ENCODE peak calls at places on chromosomes 16 and 17, in nine cellular contexts. G, C, D, A, U, K, L, Z and M are unnamed samples.

GRCh38 chr16:77918792-77919707 is 103.3 kb upstream of the CLEC3A start:
- DNase-seq in D (no peak), C (no peak), G (no peak), U (no peak), K (no peak), L (no peak), A (no peak), Z (no peak), M (no peak)

GRCh38 chr16:72829846-72830620 is 217.9 kb downstream of the ZFHX3 start:
- DNase-seq in C (no peak), A (no peak), G (no peak), K (no peak), Z (no peak), D (no peak), L (no peak), U (no peak), M (no peak)

GRCh38 chr17:58200024-58200633 is 7.6 kb downstream of the EPX start:
- DNase-seq in U (peak), G (no peak), L (no peak), A (peak), C (no peak), Z (no peak), D (no peak), K (peak), M (no peak)

GRCh38 chr16:48965391-48965790 is 316.2 kb downstream of the CBLN1 start:
- DNase-seq in K (no peak), D (no peak), U (no peak), G (no peak), C (no peak), Z (no peak), A (peak), L (no peak), M (no peak)

GRCh38 chr17:29376667-29377268 is 13.4 kb upstream of the TAOK1 start:
- DNase-seq in U (peak), D (peak), L (peak), G (no peak), A (peak), Z (peak), K (no peak), C (no peak), M (no peak)

GRCh38 chr16:69482410-69482951 is 58.1 kb downstream of the CYB5B start:
- DNase-seq in G (no peak), C (peak), K (no peak), A (no peak), Z (peak), L (peak), U (peak), D (peak), M (no peak)

GRCh38 chr17:65064452-65065019 is 8.0 kb upstream of the GNA13 start:
- DNase-seq in G (peak), K (no peak), A (peak), L (no peak), U (no peak), Z (no peak), C (no peak), D (no peak), M (no peak)

GRCh38 chr16:68893710-68894705 is 50.7 kb downstream of the TANGO6 start:
- DNase-seq in K (no peak), C (no peak), A (peak), G (no peak), D (peak), L (no peak), U (no peak), Z (no peak), M (no peak)

GRCh38 chr17:77285594-77286390 is 145.0 kb downstream of the SEC14L1 start:
- DNase-seq in A (peak), L (peak), G (no peak), U (peak), K (no peak), D (peak), Z (peak), C (no peak), M (no peak)

GRCh38 chr16:66578596-66579531 is at the start of gene CMTM2:
- DNase-seq in L (no peak), C (no peak), K (no peak), U (no peak), D (no peak), Z (no peak), G (no peak), A (no peak), M (no peak)

GRCh38 chr16:31111881-31112466 is 3.8 kb downstream of the BCKDK start:
- DNase-seq in L (no peak), C (no peak), U (no peak), D (no peak), K (no peak), G (no peak), Z (no peak), A (no peak), M (no peak)

GRCh38 chr16:85480727-85481101 is 132.4 kb upstream of the GSE1 start:
- DNase-seq in U (no peak), D (no peak), C (no peak), Z (no peak), G (no peak), L (no peak), A (no peak), K (no peak), M (no peak)

GRCh38 chr17:70017941-70018340 is 57.1 kb upstream of the KCNJ16 start:
- DNase-seq in G (no peak), C (no peak), D (no peak), K (no peak), L (no peak), U (no peak), Z (no peak), A (no peak), M (no peak)

GRCh38 chr17:53924530-53925455 is 102.1 kb downstream of the KIF2B start:
- DNase-seq in Z (no peak), L (no peak), D (no peak), A (no peak), G (peak), U (peak), K (no peak), C (no peak), M (no peak)

GRCh38 chr17:46841561-46842379 is 9.6 kb upstream of the WNT9B start:
- DNase-seq in U (no peak), D (no peak), L (no peak), A (no peak), K (no peak), C (no peak), Z (no peak), G (no peak), M (no peak)

GRCh38 chr16:85622683-85623082 is 9.6 kb downstream of the GSE1 start:
- DNase-seq in A (peak), U (no peak), D (no peak), L (no peak), G (no peak), C (no peak), Z (no peak), K (no peak), M (no peak)

GRCh38 chr16:8258523-8258922 is 331.8 kb downstream of the TMEM114 start:
- DNase-seq in D (no peak), U (no peak), A (no peak), Z (no peak), L (no peak), K (no peak), C (no peak), G (no peak), M (no peak)

GRCh38 chr16:8254425-8254824 is 335.9 kb downstream of the TMEM114 start:
- DNase-seq in D (no peak), C (no peak), A (no peak), K (no peak), L (no peak), Z (no peak), G (no peak), U (no peak), M (no peak)

GRCh38 chr16:8253718-8254117 is 336.6 kb downstream of the TMEM114 start:
- DNase-seq in A (no peak), D (no peak), Z (no peak), G (no peak), L (no peak), C (no peak), K (no peak), U (no peak), M (no peak)

GRCh38 chr16:8260140-8260539 is 330.2 kb downstream of the TMEM114 start:
- DNase-seq in K (no peak), D (no peak), U (no peak), Z (no peak), L (no peak), C (no peak), G (no peak), A (no peak), M (no peak)

GRCh38 chr16:8257561-8257960 is 332.8 kb downstream of the TMEM114 start:
- DNase-seq in K (no peak), U (no peak), Z (no peak), C (no peak), A (no peak), D (no peak), G (no peak), L (no peak), M (no peak)
- TF ChIP-seq CTCF in K (no peak), U (no peak), Z (no peak), C (no peak), A (no peak), D (no peak), G (no peak), L (no peak), M (no peak)

DNA sequence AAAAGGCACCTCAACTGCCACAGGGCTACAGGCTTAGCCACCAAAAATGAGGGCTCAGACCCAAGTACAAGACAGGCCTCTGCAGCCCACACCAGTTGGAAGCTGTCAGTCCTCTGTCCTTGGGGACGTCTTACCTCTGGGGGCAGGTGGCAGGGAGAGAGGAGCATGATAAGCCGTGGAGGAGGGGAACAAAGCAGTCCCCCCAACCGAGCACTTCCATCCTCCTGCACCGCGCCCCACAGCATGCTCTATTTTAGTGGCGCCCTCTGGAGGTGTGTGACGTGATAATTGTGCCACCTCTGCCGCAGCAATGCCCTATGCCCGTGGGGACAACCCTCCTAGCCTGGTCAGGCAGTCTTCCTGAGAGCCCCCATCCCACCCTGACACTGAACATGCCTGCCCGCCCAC is 13.6 kb downstream of the G6PC3 start:
- DNase-seq in C (no peak), G (no peak), D (no peak), A (no peak), L (no peak), Z (no peak), K (no peak), U (no peak), M (no peak)
- TF ChIP-seq CTCF in C (no peak), G (peak), D (no peak), A (peak), L (peak), Z (no peak), K (peak), U (peak), M (no peak)

DNA sequence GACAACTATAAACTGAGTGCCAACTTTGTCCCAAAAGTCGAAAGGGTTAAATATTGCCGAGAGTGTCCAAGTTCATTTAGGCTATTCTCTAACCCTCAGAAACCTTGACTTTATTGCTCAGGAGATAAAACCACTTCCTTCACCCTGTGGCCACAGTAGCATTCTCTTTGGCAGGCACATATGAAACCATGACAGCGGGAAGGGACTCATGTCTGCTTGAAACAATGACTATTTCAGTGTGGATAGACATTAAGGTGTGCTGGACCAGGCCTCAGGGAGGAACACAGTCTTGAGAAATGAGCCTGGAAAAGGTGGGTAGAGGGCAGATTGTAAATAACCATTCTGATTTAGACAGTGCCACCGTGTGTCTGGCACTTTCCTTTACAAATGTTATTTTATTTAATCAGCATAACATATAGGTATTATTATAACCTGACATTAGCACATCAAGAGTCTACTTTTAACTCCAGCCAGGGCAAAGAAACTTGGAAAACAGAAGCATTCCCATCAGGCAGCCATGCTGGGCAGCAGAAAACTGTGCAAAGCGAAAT is 212.6 kb upstream of the ELAC2 start:
- DNase-seq in C (no peak), L (no peak), Z (no peak), U (no peak), D (no peak), A (no peak), K (no peak), G (no peak), M (no peak)
- TF ChIP-seq CTCF in C (no peak), L (no peak), Z (no peak), U (no peak), D (no peak), A (no peak), K (no peak), G (no peak), M (no peak)

GRCh38 chr16:57997176-57997527 is 3.3 kb downstream of the ZNF319 start:
- DNase-seq in L (no peak), A (no peak), C (no peak), Z (no peak), D (no peak), K (no peak), U (no peak), G (no peak), M (no peak)

GRCh38 chr16:57994778-57995177 is 5.7 kb downstream of the ZNF319 start:
- DNase-seq in K (peak), G (no peak), C (no peak), A (peak), Z (no peak), U (peak), D (peak), L (no peak), M (no peak)

GRCh38 chr16:57996406-57997175 is 3.9 kb downstream of the ZNF319 start:
- DNase-seq in U (no peak), G (no peak), D (no peak), A (no peak), K (no peak), Z (no peak), L (no peak), C (no peak), M (no peak)

GRCh38 chr16:57994361-57994760 is 6.1 kb downstream of the ZNF319 start:
- DNase-seq in Z (no peak), G (no peak), D (no peak), L (no peak), U (no peak), C (no peak), A (no peak), K (no peak), M (no peak)

DNA sequence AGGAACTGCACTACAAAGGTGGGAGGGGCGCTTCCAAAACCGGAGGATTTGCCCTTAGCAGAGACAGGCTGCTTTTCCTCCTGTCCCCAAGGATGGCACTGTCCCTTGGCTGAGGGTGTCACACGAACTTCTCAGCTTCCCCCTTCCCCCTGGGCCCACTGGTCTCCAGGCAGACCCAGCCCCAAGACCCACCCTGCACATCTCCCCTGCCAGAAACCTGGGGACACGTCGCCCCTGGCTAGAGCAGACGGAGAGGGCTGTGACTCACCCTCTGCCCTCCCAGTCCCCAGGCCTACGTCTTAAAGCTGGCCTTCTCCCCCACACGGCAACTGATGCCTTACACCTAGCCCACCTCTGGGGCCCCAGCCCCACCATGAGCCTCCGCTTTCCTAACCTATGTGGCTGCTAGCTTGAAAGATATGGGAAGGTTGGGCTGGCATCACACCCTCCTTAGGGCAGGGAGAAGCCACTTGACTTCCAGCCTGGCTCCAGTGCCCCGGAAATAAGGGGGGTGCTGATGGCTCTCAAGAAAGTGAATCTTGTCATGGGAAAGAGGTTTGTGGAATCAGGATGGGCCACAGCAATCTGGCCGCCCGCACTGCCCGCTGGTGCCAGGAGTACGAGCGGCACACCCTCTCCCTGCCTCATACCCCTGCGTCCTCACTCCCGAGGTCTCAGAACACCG is 4.6 kb downstream of the ZNF319 start:
- DNase-seq in G (no peak), K (no peak), D (no peak), L (no peak), U (no peak), C (no peak), Z (no peak), A (no peak), M (no peak)
- TF ChIP-seq CTCF in G (no peak), K (no peak), D (no peak), L (no peak), U (no peak), C (no peak), Z (no peak), A (no peak), M (no peak)

DNA sequence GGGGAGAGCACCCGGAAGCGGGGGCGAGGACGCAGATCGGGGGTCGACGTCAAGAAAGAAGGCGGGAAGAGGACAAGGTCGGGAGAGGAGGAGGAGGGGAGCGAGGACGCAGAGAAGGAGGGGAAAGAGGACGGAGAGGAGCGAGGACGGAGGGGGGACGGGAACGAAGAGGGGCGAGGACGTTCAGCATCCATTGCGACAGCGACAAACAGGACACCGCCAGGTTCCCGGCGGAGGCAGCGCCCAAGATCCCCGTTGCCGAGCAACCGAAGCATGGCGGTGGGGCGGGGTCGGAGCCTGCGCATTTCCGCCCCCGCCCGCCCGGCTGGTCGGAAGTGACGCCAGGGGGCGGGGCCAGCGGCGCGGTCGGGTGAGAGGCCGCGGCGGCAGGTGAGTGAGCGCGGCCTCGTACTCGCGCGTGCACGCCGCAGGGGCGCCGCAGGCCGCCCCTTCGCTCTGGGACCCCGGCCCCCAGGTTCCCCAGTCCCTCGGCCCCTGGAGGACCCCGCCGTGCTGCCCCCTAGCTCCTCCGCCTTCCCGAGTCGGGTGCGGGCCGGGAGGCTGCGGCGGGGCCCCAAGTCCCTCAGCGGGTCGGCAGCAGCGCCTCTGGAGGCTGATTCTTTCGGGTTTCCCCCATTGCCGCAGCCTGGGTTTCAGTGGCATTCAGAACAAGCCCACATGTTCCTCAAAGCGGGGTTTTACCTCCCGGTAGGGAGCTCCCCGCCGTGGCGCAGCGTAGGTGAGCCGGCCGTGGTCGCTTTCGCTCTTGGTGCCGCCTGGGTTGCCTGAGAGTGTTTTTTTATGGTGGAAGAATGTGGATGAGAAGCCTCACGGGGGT is at the start of gene FAM234A:
- DNase-seq in C (peak), D (peak), Z (peak), K (peak), G (no peak), A (peak), U (peak), L (peak), M (peak)
- TF ChIP-seq CTCF in C (peak), D (peak), Z (no peak), K (peak), G (peak), A (peak), U (peak), L (peak), M (no peak)

GRCh38 chr17:350706-351435 is 1.7 kb downstream of the RPH3AL start:
- DNase-seq in U (peak), K (no peak), C (peak), A (peak), D (peak), Z (peak), G (peak), L (no peak), M (no peak)
- TF ChIP-seq CTCF in U (no peak), K (no peak), C (no peak), A (no peak), D (no peak), Z (no peak), G (no peak), L (no peak), M (no peak)

GRCh38 chr16:1964046-1964505 is 550 bp downstream of the RPS2 start:
- DNase-seq in U (no peak), G (no peak), L (no peak), Z (no peak), D (no peak), A (no peak), K (peak), C (no peak), M (no peak)
- TF ChIP-seq CTCF in U (no peak), G (peak), L (no peak), Z (no peak), D (no peak), A (peak), K (peak), C (no peak), M (no peak)

GRCh38 chr17:57111386-57111785 is 26.3 kb downstream of the AKAP1 start:
- DNase-seq in A (no peak), K (no peak), D (no peak), L (no peak), C (no peak), G (no peak), U (no peak), Z (no peak), M (no peak)

GRCh38 chr17:57110579-57111367 is 25.7 kb downstream of the AKAP1 start:
- DNase-seq in A (no peak), D (no peak), U (no peak), Z (no peak), G (no peak), K (no peak), C (no peak), L (no peak), M (no peak)

GRCh38 chr17:57108656-57109392 is 23.8 kb downstream of the AKAP1 start:
- DNase-seq in Z (no peak), L (no peak), U (no peak), A (no peak), D (no peak), G (no peak), K (no peak), C (no peak), M (no peak)

GRCh38 chr17:57110152-57110542 is 25.1 kb downstream of the AKAP1 start:
- DNase-seq in Z (no peak), A (no peak), U (peak), L (no peak), D (peak), K (no peak), C (peak), G (no peak), M (no peak)

DNA sequence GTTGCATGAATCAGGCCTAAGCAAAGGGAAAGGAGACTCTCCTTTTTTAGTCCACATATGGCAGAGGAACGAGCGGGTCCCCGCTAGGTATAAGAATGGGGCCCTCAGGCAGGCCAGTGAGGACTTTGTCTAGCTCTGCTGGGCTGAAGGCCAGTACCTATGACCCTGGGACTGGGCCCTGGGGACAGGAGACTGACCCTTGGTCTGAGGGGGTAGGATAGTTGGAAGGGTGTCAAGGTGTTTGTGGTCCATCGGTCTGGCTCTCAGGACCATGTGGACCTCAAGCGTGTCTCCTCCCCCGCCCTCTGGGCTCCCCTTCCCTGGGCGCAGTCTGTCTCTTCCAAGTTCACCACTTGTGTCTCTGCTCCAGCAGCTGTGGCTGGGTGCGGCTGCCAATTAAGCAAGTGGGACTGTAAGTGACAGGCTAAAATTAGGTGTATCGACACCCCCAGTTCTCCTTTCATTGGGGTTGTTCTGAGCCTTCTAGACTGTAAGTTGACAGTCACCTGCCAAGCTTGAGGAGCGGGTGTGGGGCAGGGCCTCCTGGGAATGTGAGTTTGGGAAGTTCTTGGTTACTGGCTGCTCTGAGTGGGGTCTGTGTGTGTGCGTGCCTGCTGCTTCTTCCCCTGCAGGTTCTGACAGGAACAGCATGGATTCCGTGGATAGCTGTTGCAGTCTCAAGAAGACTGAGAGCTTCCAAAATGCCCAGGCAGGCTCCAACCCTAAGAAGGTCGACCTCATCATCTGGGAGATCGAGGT is 24.5 kb downstream of the AKAP1 start:
- DNase-seq in L (no peak), D (peak), G (no peak), U (no peak), C (no peak), K (no peak), A (peak), Z (no peak), M (no peak)
- TF ChIP-seq CTCF in L (no peak), D (peak), G (peak), U (no peak), C (no peak), K (peak), A (peak), Z (no peak), M (no peak)